ENCODE peak calls at places on chromosomes 2 and 18, in six cellular contexts. A is pancreas, I is colonic mucosa, R is GM23338, P is GM12878, F is AG04450. V is an unnamed sample.

GRCh38 chr2:127175821-127176354 is 44.2 kb downstream of the CYP27C1 start:
- DNase-seq in F (no peak), P (no peak), R (no peak), I (peak), A (no peak), V (peak)

GRCh38 chr2:240339411-240340360 is 95.8 kb upstream of the GPC1 start:
- DNase-seq in A (no peak), P (no peak), R (no peak), F (no peak), I (no peak), V (no peak)

GRCh38 chr2:43343573-43344304 is 117.3 kb upstream of the ZFP36L2 start:
- DNase-seq in P (no peak), I (peak), F (peak), A (peak), R (no peak), V (peak)

GRCh38 chr2:72147303-72147970 is at the start of gene CYP26B1:
- DNase-seq in I (no peak), P (no peak), F (no peak), A (no peak), R (peak), V (no peak)

GRCh38 chr18:56565059-56565458 is 73.3 kb downstream of the TXNL1 start:
- DNase-seq in F (no peak), A (no peak), P (no peak), R (no peak), I (no peak), V (no peak)

GRCh38 chr18:31746396-31746795 is 14.3 kb downstream of the SLC25A52 start:
- DNase-seq in F (no peak), P (no peak), I (no peak), A (no peak), R (no peak), V (no peak)

GRCh38 chr2:1594281-1595171 is 149.8 kb downstream of the PXDN start:
- DNase-seq in P (no peak), A (no peak), F (no peak), I (no peak), R (no peak), V (no peak)

GRCh38 chr2:176612736-176613135 is 343.5 kb downstream of the MTX2 start:
- DNase-seq in A (no peak), F (no peak), I (no peak), R (no peak), P (no peak), V (no peak)

GRCh38 chr2:227785293-227785692 is 28.3 kb upstream of the CCL20 start:
- DNase-seq in F (no peak), R (no peak), P (no peak), A (no peak), I (no peak), V (no peak)

GRCh38 chr2:157497603-157498314 is 53.9 kb upstream of the CYTIP start:
- DNase-seq in F (no peak), P (no peak), A (no peak), I (no peak), R (peak), V (peak)

GRCh38 chr2:97988722-97989121 is 7.0 kb downstream of the TMEM131 start:
- DNase-seq in F (no peak), R (no peak), P (no peak), I (no peak), A (no peak), V (no peak)

GRCh38 chr2:14661163-14661562 is 28.6 kb downstream of the LRATD1 start:
- DNase-seq in I (no peak), P (no peak), F (no peak), R (peak), A (no peak), V (no peak)

GRCh38 chr2:160209457-160209856 is 9.4 kb upstream of the ITGB6 start:
- DNase-seq in R (no peak), I (no peak), A (no peak), F (peak), P (peak), V (peak)
- TF ChIP-seq CTCF in R (no peak), I (no peak), A (no peak), F (peak), P (no peak), V (peak)

GRCh38 chr2:85248741-85249524 is 78.9 kb downstream of the TGOLN2 start:
- DNase-seq in I (peak), P (no peak), F (peak), A (no peak), R (peak), V (peak)
- H3K4me3 ChIP-seq in I (no peak), P (no peak), F (peak), A (no peak), R (peak), V (no peak)

GRCh38 chr2:195304310-195304709 is 352.7 kb upstream of the SLC39A10 start:
- DNase-seq in R (peak), F (no peak), I (no peak), P (no peak), A (no peak), V (peak)

GRCh38 chr2:195312662-195313061 is 344.4 kb upstream of the SLC39A10 start:
- DNase-seq in F (no peak), R (peak), A (no peak), P (no peak), I (no peak), V (peak)

GRCh38 chr2:195307751-195308150 is 349.3 kb upstream of the SLC39A10 start:
- DNase-seq in A (no peak), R (peak), I (peak), F (no peak), P (no peak), V (no peak)

GRCh38 chr2:195313976-195314375 is 343.1 kb upstream of the SLC39A10 start:
- DNase-seq in I (no peak), R (no peak), P (no peak), A (no peak), F (no peak), V (no peak)

GRCh38 chr2:195308163-195308562 is 348.9 kb upstream of the SLC39A10 start:
- DNase-seq in R (no peak), I (no peak), P (no peak), F (no peak), A (no peak), V (no peak)
- TF ChIP-seq CTCF in R (no peak), I (no peak), P (no peak), F (no peak), A (no peak), V (no peak)

GRCh38 chr2:180979086-180979934 is 1.1 kb upstream of the UBE2E3 start:
- DNase-seq in F (peak), A (no peak), R (peak), I (peak), P (no peak), V (peak)
- H3K4me3 ChIP-seq in F (peak), A (peak), R (peak), I (peak), P (no peak), V (peak)

V was measured in fibroblast of villous mesenchyme.